ENCODE peak calls at places on chromosomes 16 and 17, in nine cellular contexts. One of them, this sample, is unnamed.

GRCh38 chr16:55323637-55324490 is at the start of gene IRX6:
- DNase-seq in choroid plexus epithelial cell: no peak
- DNase-seq in Calu3: no peak
- DNase-seq in GM20000: peak; percentile 50
- DNase-seq in cardiac muscle cell: peak; percentile 77
- DNase-seq in psoas muscle: peak; percentile 78
- DNase-seq in sigmoid colon: no peak
- DNase-seq in AG04450: no peak
- DNase-seq in pancreas: peak; percentile 60
- DNase-seq in this sample: peak; percentile 19

GRCh38 chr16:69040144-69040909 is 65.1 kb upstream of the HAS3 start:
- DNase-seq in choroid plexus epithelial cell: peak; percentile 77
- DNase-seq in Calu3: no peak
- DNase-seq in GM20000: no peak
- DNase-seq in cardiac muscle cell: no peak
- DNase-seq in psoas muscle: no peak
- DNase-seq in sigmoid colon: peak; percentile 13
- DNase-seq in AG04450: no peak
- DNase-seq in pancreas: no peak
- DNase-seq in this sample: peak; percentile 73

GRCh38 chr17:37527249-37527851 is 37.7 kb downstream of the DUSP14 start:
- DNase-seq in choroid plexus epithelial cell: peak; percentile 82
- DNase-seq in Calu3: peak; percentile 74
- DNase-seq in GM20000: peak; percentile 41
- DNase-seq in cardiac muscle cell: peak; percentile 61
- DNase-seq in psoas muscle: no peak
- DNase-seq in sigmoid colon: no peak
- DNase-seq in AG04450: peak; percentile 26
- DNase-seq in pancreas: no peak
- DNase-seq in this sample: peak; percentile 74

GRCh38 chr16:1488054-1488601 is 616 bp downstream of the PTX4 start:
- DNase-seq in choroid plexus epithelial cell: no peak
- DNase-seq in Calu3: no peak
- DNase-seq in GM20000: no peak
- DNase-seq in cardiac muscle cell: no peak
- DNase-seq in psoas muscle: no peak
- DNase-seq in sigmoid colon: no peak
- DNase-seq in AG04450: no peak
- DNase-seq in pancreas: peak; percentile 44
- DNase-seq in this sample: no peak

GRCh38 chr17:27551701-27552466 is 79.1 kb upstream of the LGALS9 start:
- DNase-seq in choroid plexus epithelial cell: peak; percentile 39
- DNase-seq in Calu3: peak; percentile 46
- DNase-seq in GM20000: no peak
- DNase-seq in cardiac muscle cell: no peak
- DNase-seq in psoas muscle: no peak
- DNase-seq in sigmoid colon: no peak
- DNase-seq in AG04450: no peak
- DNase-seq in pancreas: peak; percentile 59
- DNase-seq in this sample: peak; percentile 86

GRCh38 chr17:71757156-71757555 is 363.7 kb upstream of the SOX9 start:
- DNase-seq in choroid plexus epithelial cell: no peak
- DNase-seq in Calu3: no peak
- DNase-seq in GM20000: no peak
- DNase-seq in cardiac muscle cell: no peak
- DNase-seq in psoas muscle: no peak
- DNase-seq in sigmoid colon: no peak
- DNase-seq in AG04450: no peak
- DNase-seq in pancreas: no peak
- DNase-seq in this sample: no peak

GRCh38 chr16:71297252-71297651 is 8.1 kb upstream of the CMTR2 start:
- DNase-seq in choroid plexus epithelial cell: no peak
- DNase-seq in Calu3: peak; percentile 26
- DNase-seq in GM20000: no peak
- DNase-seq in cardiac muscle cell: no peak
- DNase-seq in psoas muscle: no peak
- DNase-seq in sigmoid colon: no peak
- DNase-seq in AG04450: no peak
- DNase-seq in pancreas: no peak
- DNase-seq in this sample: no peak

GRCh38 chr16:57132470-57132869 is 40.1 kb downstream of the CPNE2 start:
- DNase-seq in choroid plexus epithelial cell: no peak
- DNase-seq in Calu3: peak; percentile 24
- DNase-seq in GM20000: no peak
- DNase-seq in cardiac muscle cell: no peak
- DNase-seq in psoas muscle: no peak
- DNase-seq in sigmoid colon: no peak
- DNase-seq in AG04450: no peak
- DNase-seq in pancreas: no peak
- DNase-seq in this sample: no peak

GRCh38 chr17:36686123-36686669 is 84.8 kb downstream of the MRM1 start:
- DNase-seq in choroid plexus epithelial cell: no peak
- DNase-seq in Calu3: no peak
- DNase-seq in GM20000: no peak
- DNase-seq in cardiac muscle cell: no peak
- DNase-seq in psoas muscle: no peak
- DNase-seq in sigmoid colon: no peak
- DNase-seq in AG04450: no peak
- DNase-seq in pancreas: no peak
- DNase-seq in this sample: peak; percentile 33

DNA sequence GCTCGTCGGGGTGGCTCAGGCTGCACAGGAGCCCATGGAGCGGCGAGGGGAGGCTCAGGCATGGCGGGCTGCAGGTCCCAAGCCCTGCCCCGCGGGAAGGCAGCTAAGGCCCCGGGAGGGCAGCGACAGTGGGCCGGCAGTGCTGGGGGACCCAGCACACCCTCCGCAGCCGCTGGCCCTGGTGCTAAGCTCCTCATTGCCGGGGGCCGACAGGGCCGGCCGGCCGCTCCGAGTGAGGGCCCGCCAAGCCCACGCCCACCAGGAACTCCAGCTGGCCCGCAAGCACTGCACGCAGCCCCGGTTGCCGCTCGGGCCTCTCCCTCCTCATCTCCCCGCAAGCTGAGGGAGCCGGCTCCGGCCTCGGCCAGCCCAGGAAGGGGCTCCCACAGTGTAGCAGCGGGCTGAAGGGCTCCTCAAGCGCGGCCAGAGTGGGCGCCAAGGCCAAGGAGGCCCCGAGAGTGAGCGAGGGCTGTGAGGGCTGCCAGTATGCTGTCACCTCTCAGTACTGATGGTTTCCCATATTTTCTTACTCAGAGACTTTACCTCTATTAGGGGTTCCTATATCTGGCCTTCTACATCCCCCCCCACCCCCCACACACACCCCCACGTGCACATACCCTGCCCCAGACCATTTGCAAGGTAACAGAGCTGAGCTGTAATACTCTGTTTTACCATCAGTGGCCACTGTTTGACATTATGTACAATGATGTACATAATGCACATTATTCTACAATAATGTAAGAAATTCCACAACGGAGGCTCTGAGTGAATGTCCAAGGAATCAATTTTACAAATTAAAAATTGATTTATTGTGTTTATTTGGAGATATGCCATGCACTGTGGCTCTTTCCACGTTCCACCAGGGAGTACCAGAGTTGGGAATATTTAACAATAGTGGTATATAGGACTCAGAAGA is 3.7 kb upstream of the VAT1L start:
- DNase-seq in choroid plexus epithelial cell: peak; percentile 44
- DNase-seq in Calu3: no peak
- DNase-seq in GM20000: no peak
- DNase-seq in cardiac muscle cell: no peak
- DNase-seq in psoas muscle: no peak
- DNase-seq in sigmoid colon: no peak
- DNase-seq in AG04450: no peak
- DNase-seq in pancreas: peak; percentile 54
- DNase-seq in this sample: peak; percentile 26
- TF ChIP-seq CTCF in choroid plexus epithelial cell: no peak
- TF ChIP-seq CTCF in Calu3: no peak
- TF ChIP-seq CTCF in GM20000: no peak
- TF ChIP-seq CTCF in cardiac muscle cell: peak; percentile 30
- TF ChIP-seq CTCF in psoas muscle: no peak
- TF ChIP-seq CTCF in sigmoid colon: no peak
- TF ChIP-seq CTCF in AG04450: peak; percentile 44
- TF ChIP-seq CTCF in pancreas: no peak
- TF ChIP-seq CTCF in this sample: peak; percentile 32

GRCh38 chr17:42832934-42833770 is at the start of gene PSME3:
- DNase-seq in choroid plexus epithelial cell: peak; percentile 83
- DNase-seq in Calu3: peak; percentile 94
- DNase-seq in GM20000: peak; percentile 90
- DNase-seq in cardiac muscle cell: peak; percentile 94
- DNase-seq in psoas muscle: peak; percentile 94
- DNase-seq in sigmoid colon: peak; percentile 94
- DNase-seq in AG04450: peak; percentile 47
- DNase-seq in pancreas: peak; percentile 94
- DNase-seq in this sample: peak; percentile 87
- TF ChIP-seq CTCF in choroid plexus epithelial cell: peak; percentile 18
- TF ChIP-seq CTCF in Calu3: no peak
- TF ChIP-seq CTCF in GM20000: no peak
- TF ChIP-seq CTCF in cardiac muscle cell: no peak
- TF ChIP-seq CTCF in psoas muscle: no peak
- TF ChIP-seq CTCF in sigmoid colon: peak; percentile 2
- TF ChIP-seq CTCF in AG04450: no peak
- TF ChIP-seq CTCF in pancreas: no peak
- TF ChIP-seq CTCF in this sample: no peak

GRCh38 chr17:42018988-42019387 is 902 bp upstream of the NKIRAS2 start:
- DNase-seq in choroid plexus epithelial cell: no peak
- DNase-seq in Calu3: no peak
- DNase-seq in GM20000: no peak
- DNase-seq in cardiac muscle cell: no peak
- DNase-seq in psoas muscle: no peak
- DNase-seq in sigmoid colon: no peak
- DNase-seq in AG04450: no peak
- DNase-seq in pancreas: no peak
- DNase-seq in this sample: no peak

GRCh38 chr17:42018339-42018738 is 1.1 kb upstream of the DNAJC7 start:
- DNase-seq in choroid plexus epithelial cell: no peak
- DNase-seq in Calu3: no peak
- DNase-seq in GM20000: peak; percentile 3
- DNase-seq in cardiac muscle cell: no peak
- DNase-seq in psoas muscle: no peak
- DNase-seq in sigmoid colon: no peak
- DNase-seq in AG04450: no peak
- DNase-seq in pancreas: no peak
- DNase-seq in this sample: no peak

GRCh38 chr17:42017866-42018200 is 594 bp upstream of the DNAJC7 start:
- DNase-seq in choroid plexus epithelial cell: no peak
- DNase-seq in Calu3: no peak
- DNase-seq in GM20000: peak; percentile 57
- DNase-seq in cardiac muscle cell: no peak
- DNase-seq in psoas muscle: no peak
- DNase-seq in sigmoid colon: no peak
- DNase-seq in AG04450: no peak
- DNase-seq in pancreas: no peak
- DNase-seq in this sample: no peak

GRCh38 chr17:42016411-42016831 is 818 bp downstream of the DNAJC7 start:
- DNase-seq in choroid plexus epithelial cell: peak; percentile 24
- DNase-seq in Calu3: no peak
- DNase-seq in GM20000: peak; percentile 10
- DNase-seq in cardiac muscle cell: no peak
- DNase-seq in psoas muscle: no peak
- DNase-seq in sigmoid colon: no peak
- DNase-seq in AG04450: no peak
- DNase-seq in pancreas: no peak
- DNase-seq in this sample: peak; percentile 18

GRCh38 chr17:42016952-42017865 is at the start of gene DNAJC7:
- DNase-seq in choroid plexus epithelial cell: peak; percentile 93
- DNase-seq in Calu3: peak; percentile 95
- DNase-seq in GM20000: peak; percentile 94
- DNase-seq in cardiac muscle cell: peak; percentile 96
- DNase-seq in psoas muscle: peak; percentile 92
- DNase-seq in sigmoid colon: peak; percentile 96
- DNase-seq in AG04450: peak; percentile 68
- DNase-seq in pancreas: peak; percentile 91
- DNase-seq in this sample: peak; percentile 84
- TF ChIP-seq CTCF in choroid plexus epithelial cell: no peak
- TF ChIP-seq CTCF in Calu3: no peak
- TF ChIP-seq CTCF in GM20000: no peak
- TF ChIP-seq CTCF in cardiac muscle cell: no peak
- TF ChIP-seq CTCF in psoas muscle: no peak
- TF ChIP-seq CTCF in sigmoid colon: no peak
- TF ChIP-seq CTCF in AG04450: peak; percentile 6
- TF ChIP-seq CTCF in pancreas: no peak
- TF ChIP-seq CTCF in this sample: no peak

GRCh38 chr17:58527306-58527705 is 12.9 kb upstream of the MTMR4 start:
- DNase-seq in choroid plexus epithelial cell: no peak
- DNase-seq in Calu3: peak; percentile 9
- DNase-seq in GM20000: no peak
- DNase-seq in cardiac muscle cell: no peak
- DNase-seq in psoas muscle: no peak
- DNase-seq in sigmoid colon: no peak
- DNase-seq in AG04450: no peak
- DNase-seq in pancreas: no peak
- DNase-seq in this sample: no peak
- TF ChIP-seq CTCF in choroid plexus epithelial cell: peak; percentile 40
- TF ChIP-seq CTCF in Calu3: no peak
- TF ChIP-seq CTCF in GM20000: no peak
- TF ChIP-seq CTCF in cardiac muscle cell: peak; percentile 37
- TF ChIP-seq CTCF in psoas muscle: no peak
- TF ChIP-seq CTCF in sigmoid colon: no peak
- TF ChIP-seq CTCF in AG04450: peak; percentile 23
- TF ChIP-seq CTCF in pancreas: no peak
- TF ChIP-seq CTCF in this sample: no peak

DNA sequence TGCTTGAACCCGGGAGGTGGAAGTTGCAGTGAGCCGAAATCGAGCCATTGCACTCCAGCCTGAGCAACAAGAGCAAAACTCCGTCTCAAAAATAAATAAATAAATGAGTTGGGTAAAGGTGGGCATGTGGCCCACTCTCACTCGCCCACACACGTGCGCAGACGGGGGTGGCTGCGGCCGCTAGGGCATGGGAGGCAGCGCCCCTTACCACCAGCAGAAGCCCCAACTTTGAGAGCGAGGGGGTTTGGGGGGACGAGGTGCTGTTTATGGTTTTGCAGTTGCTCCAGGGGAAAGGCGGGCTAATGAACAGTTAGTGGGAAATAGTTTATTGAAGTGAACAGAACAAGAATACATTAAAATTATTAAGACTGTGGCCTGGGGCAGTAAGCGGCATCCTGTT is 14.9 kb upstream of the RBFOX3 start:
- DNase-seq in choroid plexus epithelial cell: no peak
- DNase-seq in Calu3: no peak
- DNase-seq in GM20000: no peak
- DNase-seq in cardiac muscle cell: no peak
- DNase-seq in psoas muscle: no peak
- DNase-seq in sigmoid colon: peak; percentile 32
- DNase-seq in AG04450: no peak
- DNase-seq in pancreas: peak; percentile 17
- DNase-seq in this sample: no peak
- TF ChIP-seq CTCF in choroid plexus epithelial cell: no peak
- TF ChIP-seq CTCF in Calu3: no peak
- TF ChIP-seq CTCF in GM20000: no peak
- TF ChIP-seq CTCF in cardiac muscle cell: no peak
- TF ChIP-seq CTCF in psoas muscle: no peak
- TF ChIP-seq CTCF in sigmoid colon: no peak
- TF ChIP-seq CTCF in AG04450: no peak
- TF ChIP-seq CTCF in pancreas: no peak
- TF ChIP-seq CTCF in this sample: no peak